ENCODE peak calls at places on chromosomes 12 and 14, in four cellular contexts. V is fibroblast of lung, B is endothelial cell of umbilical vein, E is K562. Y is an unnamed sample.
A peak's percentile ranks its signal among the peaks of the same experiment; 100 is the strongest.

GRCh38 chr14:100994757-100995156 is 91.2 kb upstream of the RTL1 start:
- DNase-seq in V (peak; percentile 35), B (no peak), E (no peak), Y (no peak)

GRCh38 chr12:7833831-7834230 is 38.9 kb downstream of the SLC2A14 start:
- DNase-seq in V (peak; percentile 14), B (no peak), E (no peak), Y (no peak)

GRCh38 chr14:65879218-65880009 is 466.9 kb downstream of the FUT8 start:
- DNase-seq in V (peak; percentile 66), B (peak; percentile 36), E (no peak), Y (no peak)

GRCh38 chr14:35414365-35414764 is 9.8 kb upstream of the NFKBIA start:
- DNase-seq in V (peak; percentile 71), B (peak; percentile 85), E (no peak), Y (no peak)

GRCh38 chr12:52633383-52633782 is 15.0 kb upstream of the KRT73 start:
- DNase-seq in V (no peak), B (no peak), E (no peak), Y (peak; percentile 48)

GRCh38 chr12:121144416-121144914 is 11.8 kb downstream of the P2RX7 start:
- DNase-seq in V (peak; percentile 24), B (no peak), E (no peak), Y (no peak)

GRCh38 chr12:57019983-57020719 is 3.8 kb upstream of the TAC3 start:
- DNase-seq in V (no peak), B (no peak), E (no peak), Y (no peak)

GRCh38 chr14:52355016-52355430 is 40.9 kb downstream of the PTGER2 start:
- DNase-seq in V (peak; percentile 98), B (no peak), E (no peak), Y (no peak)

GRCh38 chr14:81269100-81269978 is 48.6 kb upstream of the GTF2A1 start:
- DNase-seq in V (peak; percentile 57), B (peak; percentile 69), E (peak; percentile 61), Y (peak; percentile 28)

GRCh38 chr12:78540621-78541336 is 323.8 kb upstream of the SYT1 start:
- DNase-seq in V (no peak), B (no peak), E (no peak), Y (no peak)

GRCh38 chr12:52680363-52680762 is at the start of gene KRT1:
- DNase-seq in V (no peak), B (no peak), E (no peak), Y (no peak)

GRCh38 chr14:88204221-88204620 is 118.8 kb downstream of the KCNK10 start:
- DNase-seq in V (no peak), B (no peak), E (no peak), Y (no peak)

GRCh38 chr12:132629330-132629729 is 10.8 kb downstream of the P2RX2 start:
- DNase-seq in V (no peak), B (no peak), E (no peak), Y (no peak)

GRCh38 chr14:49461529-49462401 is 124.4 kb downstream of the RPS29 start:
- DNase-seq in V (peak; percentile 71), B (peak; percentile 78), E (peak; percentile 32), Y (peak; percentile 64)

GRCh38 chr14:104876251-104876699 is 11.2 kb downstream of the CEP170B start:
- DNase-seq in V (no peak), B (no peak), E (peak; percentile 86), Y (no peak)

GRCh38 chr12:108127654-108128053 is 1.4 kb upstream of the WSCD2 start:
- DNase-seq in V (no peak), B (no peak), E (no peak), Y (no peak)

GRCh38 chr12:42904683-42905418 is 315.3 kb upstream of the PRICKLE1 start:
- DNase-seq in V (no peak), B (no peak), E (no peak), Y (no peak)

GRCh38 chr12:110649341-110649847 is 35.5 kb downstream of the TCTN1 start:
- DNase-seq in V (no peak), B (no peak), E (no peak), Y (no peak)

GRCh38 chr14:104923596-104924420 is 871 bp upstream of the PLD4 start:
- DNase-seq in V (no peak), B (no peak), E (no peak), Y (no peak)

DNA sequence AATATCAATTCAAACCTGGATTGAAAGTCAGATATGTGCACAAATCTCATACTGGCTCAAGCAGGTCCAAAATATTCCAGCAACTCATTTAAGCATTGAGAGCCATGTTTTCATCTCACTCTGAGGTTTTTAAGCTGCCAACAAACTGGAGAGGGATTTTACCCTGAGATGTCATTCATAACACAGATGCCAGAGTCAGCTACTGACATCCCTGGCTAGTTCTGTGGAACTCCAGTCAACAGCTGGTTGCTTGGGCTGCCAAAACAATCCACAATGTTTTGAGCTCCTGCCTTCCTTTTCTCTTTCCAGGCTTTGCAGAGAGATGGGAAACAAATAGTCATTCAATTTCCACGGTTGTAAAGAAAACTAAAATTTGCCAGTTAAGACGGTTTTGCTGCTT is 621.2 kb upstream of the FBXO33 start:
- DNase-seq in V (no peak), B (no peak), E (no peak), Y (no peak)
- H2AFZ ChIP-seq in V (no peak overlapping the region), B (no peak overlapping the region), E (no peak overlapping the region), Y (no peak overlapping the region)

GRCh38 chr12:109296431-109296830 is 12.7 kb downstream of the FOXN4 start:
- DNase-seq in V (no peak), B (no peak), E (no peak), Y (no peak)
- H3K27ac ChIP-seq in V (no peak overlapping the region), B (no peak overlapping the region), E (no peak overlapping the region), Y (no peak overlapping the region)

GRCh38 chr12:14257734-14258467 is 107.6 kb upstream of the ATF7IP start:
- DNase-seq in V (peak; percentile 100), B (peak; percentile 99), E (peak; percentile 73), Y (peak; percentile 95)
- H2AFZ ChIP-seq in V (peak overlapping the region; percentile 81), B (peak overlapping the region; percentile 3), E (peak overlapping the region; percentile 86), Y (peak overlapping the region; percentile 26)

GRCh38 chr14:106227793-106228192 is 701.4 kb downstream of the TMEM121 start:
- DNase-seq in V (no peak), B (no peak), E (no peak), Y (no peak)
- H3K27ac ChIP-seq in V (no peak overlapping the region), B (no peak overlapping the region), E (no peak overlapping the region), Y (no peak overlapping the region)

DNA sequence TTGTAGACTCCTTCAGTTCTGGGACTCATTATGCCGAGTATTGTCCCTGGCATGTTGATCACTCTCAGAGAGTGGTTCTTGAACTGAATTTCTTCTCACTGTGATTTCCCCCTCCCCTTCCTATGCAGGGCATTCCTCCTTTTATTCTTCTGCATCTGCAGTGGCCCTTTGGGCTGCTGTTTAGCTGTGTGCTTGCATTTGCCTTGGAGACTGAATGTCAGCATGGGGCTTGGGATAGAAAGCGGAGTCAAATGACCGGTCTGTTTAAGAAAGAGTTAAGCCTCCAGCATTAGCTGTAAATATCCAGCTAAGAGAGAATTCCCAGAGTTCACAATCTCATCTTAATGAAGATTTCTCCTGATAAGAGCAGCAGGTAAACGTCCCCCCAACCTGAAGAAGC is 65.6 kb upstream of the RMST start:
- DNase-seq in V (no peak), B (no peak), E (no peak), Y (no peak)
- H2AFZ ChIP-seq in V (no peak overlapping the region), B (no peak overlapping the region), E (no peak overlapping the region), Y (no peak overlapping the region)

GRCh38 chr14:68894802-68895201 is 84.3 kb downstream of the ACTN1 start:
- DNase-seq in V (peak; percentile 74), B (peak; percentile 83), E (no peak), Y (no peak)

GRCh38 chr14:68894123-68894522 is 85.0 kb downstream of the ACTN1 start:
- DNase-seq in V (peak; percentile 61), B (peak; percentile 53), E (no peak), Y (no peak)

GRCh38 chr14:68893566-68893965 is 85.5 kb downstream of the ACTN1 start:
- DNase-seq in V (no peak), B (no peak), E (no peak), Y (no peak)

GRCh38 chr14:68896132-68896531 is 83.0 kb downstream of the ACTN1 start:
- DNase-seq in V (no peak), B (peak; percentile 21), E (no peak), Y (no peak)

DNA sequence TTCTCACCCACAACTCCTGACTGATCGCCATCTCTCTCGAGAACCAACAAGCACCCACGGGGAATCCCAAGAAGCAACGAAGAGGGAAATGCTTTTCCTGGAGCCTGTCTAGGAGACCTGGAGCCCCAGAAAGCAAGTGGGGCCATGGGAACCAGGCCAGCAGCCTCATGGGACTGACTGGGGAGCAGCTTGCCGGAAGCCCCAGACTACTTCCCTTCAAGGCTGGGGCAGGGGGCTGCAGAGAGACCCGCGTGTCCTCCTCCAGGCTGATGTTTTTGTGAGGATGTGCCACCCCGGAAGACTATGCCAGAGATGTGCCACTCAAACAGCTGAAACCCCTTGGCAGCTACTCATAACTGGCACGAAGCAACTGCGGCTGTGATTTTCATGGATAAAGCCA is 83.8 kb downstream of the ACTN1 start:
- DNase-seq in V (no peak), B (no peak), E (no peak), Y (no peak)
- H3K27ac ChIP-seq in V (peak overlapping the region; percentile 42), B (peak overlapping the region; percentile 75), E (no peak overlapping the region), Y (no peak overlapping the region)

GRCh38 chr14:61147369-61147897 is 133.7 kb downstream of the TMEM30B start:
- DNase-seq in V (peak; percentile 84), B (peak; percentile 60), E (no peak), Y (no peak)
- H2AFZ ChIP-seq in V (peak overlapping the region; percentile 15), B (peak overlapping the region; percentile 60), E (peak overlapping the region; percentile 72), Y (no peak overlapping the region)

GRCh38 chr12:62758216-62758615 is 176.7 kb downstream of the PPM1H start:
- DNase-seq in V (peak; percentile 80), B (no peak), E (no peak), Y (no peak)
- H3K27ac ChIP-seq in V (no peak overlapping the region), B (no peak overlapping the region), E (no peak overlapping the region), Y (no peak overlapping the region)

GRCh38 chr14:29738950-29739349 is 188.7 kb downstream of the PRKD1 start:
- DNase-seq in V (no peak), B (no peak), E (no peak), Y (peak; percentile 23)
- H2AFZ ChIP-seq in V (no peak overlapping the region), B (no peak overlapping the region), E (no peak overlapping the region), Y (no peak overlapping the region)